ENCODE peak calls at places on chromosome 7, in six cellular contexts. E is omental fat pad, L is mammary epithelial cell, Q is dorsolateral prefrontal cortex, A is astrocyte, O is epithelial cell of esophagus. P is an unnamed sample.

GRCh38 chr7:29326872-29327271 is 132.3 kb downstream of the CHN2 start:
- DNase-seq in O (no peak), L (no peak), A (no peak), E (no peak), Q (no peak), P (no peak)

GRCh38 chr7:86444245-86444644 is 199.5 kb upstream of the GRM3 start:
- DNase-seq in L (no peak), E (no peak), O (no peak), A (no peak), Q (no peak), P (no peak)

GRCh38 chr7:10973942-10974716 is 457 bp downstream of the PHF14 start:
- DNase-seq in L (no peak), Q (peak; percentile 45), O (peak; percentile 35), A (peak; percentile 21), E (no peak), P (no peak)

GRCh38 chr7:2687338-2687869 is 598 bp upstream of the AMZ1 start:
- DNase-seq in E (no peak), A (peak; percentile 55), Q (peak; percentile 71), L (no peak), O (no peak), P (no peak)

GRCh38 chr7:50349963-50350944 is 45.7 kb downstream of the IKZF1 start:
- DNase-seq in Q (no peak), O (no peak), L (no peak), A (no peak), E (no peak), P (no peak)

GRCh38 chr7:141242568-141242967 is 168.7 kb downstream of the TMEM178B start:
- DNase-seq in Q (no peak), E (no peak), L (no peak), O (no peak), A (no peak), P (no peak)

GRCh38 chr7:103793614-103794013 is 195.8 kb downstream of the RELN start:
- DNase-seq in E (no peak), A (no peak), Q (no peak), L (no peak), O (no peak), P (no peak)

GRCh38 chr7:92735707-92736106 is 100.7 kb downstream of the CDK6 start:
- DNase-seq in L (no peak), E (no peak), A (peak; percentile 81), O (no peak), Q (no peak), P (no peak)

GRCh38 chr7:102873470-102874165 is 39.2 kb upstream of the LRRC17 start:
- DNase-seq in Q (no peak), E (no peak), A (no peak), O (no peak), L (peak; percentile 23), P (no peak)

GRCh38 chr7:76512941-76513816 is 2.8 kb downstream of the UPK3B start:
- DNase-seq in A (no peak), E (no peak), O (no peak), L (no peak), Q (no peak), P (no peak)
- TF ChIP-seq CTCF in A (no peak), E (no peak), O (peak; percentile 18), L (peak; percentile 38), Q (no peak), P (no peak)

GRCh38 chr7:112381311-112382091 is 68.8 kb upstream of the IFRD1 start:
- DNase-seq in O (no peak), L (no peak), E (no peak), Q (no peak), A (no peak), P (no peak)

GRCh38 chr7:112386619-112387018 is 63.6 kb upstream of the IFRD1 start:
- DNase-seq in O (no peak), A (no peak), Q (no peak), E (no peak), L (no peak), P (no peak)

DNA sequence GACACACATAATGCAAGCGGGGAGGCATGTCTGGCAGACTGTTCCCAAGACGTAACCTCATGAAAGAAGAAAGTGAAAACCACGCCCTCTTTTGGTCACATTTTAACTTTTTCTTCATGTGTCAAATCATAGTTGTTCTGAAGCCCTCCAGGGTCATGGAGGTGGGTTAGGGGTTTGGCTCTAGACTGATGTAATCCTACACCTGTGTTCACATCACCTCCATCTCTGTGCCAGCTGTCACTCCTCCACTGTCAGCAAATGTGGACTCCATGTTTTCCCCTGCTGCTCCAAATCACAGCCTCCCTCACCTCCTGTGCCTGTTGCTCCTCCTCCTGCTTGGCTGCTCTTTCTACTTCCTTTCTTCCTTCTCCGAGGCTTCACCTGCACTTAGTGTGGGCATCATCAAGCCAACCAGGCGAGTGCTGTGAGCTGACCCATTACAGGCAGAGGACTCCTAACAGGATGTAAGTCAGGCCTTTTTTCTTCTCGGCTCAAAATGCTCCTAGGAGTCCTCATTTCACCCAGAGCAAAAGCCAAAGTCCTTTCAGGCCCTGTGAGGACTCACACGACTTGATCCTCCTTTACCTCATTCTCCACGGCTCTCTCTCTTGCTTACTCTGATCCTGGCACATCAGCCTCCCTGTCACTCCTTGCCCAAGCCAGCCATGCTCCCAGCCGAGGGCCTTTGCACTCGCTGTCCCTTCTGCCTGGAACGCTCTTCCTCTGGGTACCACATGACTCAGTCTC is 66.4 kb upstream of the IFRD1 start:
- DNase-seq in Q (no peak), O (peak; percentile 17), L (no peak), E (no peak), A (no peak), P (no peak)
- TF ChIP-seq CTCF in Q (no peak), O (no peak), L (peak; percentile 1), E (no peak), A (no peak), P (no peak)

GRCh38 chr7:100827330-100828226 is at the start of gene EPHB4:
- DNase-seq in E (peak; percentile 55), A (peak; percentile 80), L (peak; percentile 79), Q (no peak), O (peak; percentile 83), P (peak; percentile 39)

GRCh38 chr7:100824499-100825214 is 2.7 kb downstream of the EPHB4 start:
- DNase-seq in E (no peak), Q (no peak), O (no peak), A (no peak), L (no peak), P (no peak)

GRCh38 chr7:100826546-100827329 is 585 bp downstream of the EPHB4 start:
- DNase-seq in A (no peak), E (no peak), L (peak; percentile 38), O (peak; percentile 24), Q (no peak), P (no peak)

GRCh38 chr7:100825215-100825671 is 2.1 kb downstream of the EPHB4 start:
- DNase-seq in Q (no peak), A (no peak), E (no peak), L (peak; percentile 41), O (peak; percentile 37), P (no peak)

GRCh38 chr7:100825760-100826545 is 1.4 kb downstream of the EPHB4 start:
- DNase-seq in E (no peak), L (peak; percentile 39), Q (no peak), O (peak; percentile 50), A (peak; percentile 26), P (no peak)
- TF ChIP-seq CTCF in E (no peak), L (peak; percentile 48), Q (no peak), O (peak; percentile 34), A (peak; percentile 24), P (no peak)

GRCh38 chr7:234712-235553 is 42.6 kb downstream of the FAM20C start:
- DNase-seq in E (no peak), A (no peak), Q (no peak), L (peak; percentile 29), O (peak; percentile 65), P (no peak)

GRCh38 chr7:235576-236395 is 43.4 kb downstream of the FAM20C start:
- DNase-seq in Q (no peak), A (no peak), L (no peak), E (no peak), O (no peak), P (no peak)

GRCh38 chr7:233456-234035 is 41.2 kb downstream of the FAM20C start:
- DNase-seq in Q (no peak), L (no peak), A (no peak), O (no peak), E (no peak), P (no peak)

GRCh38 chr7:232571-233455 is 40.4 kb downstream of the FAM20C start:
- DNase-seq in L (no peak), Q (no peak), A (peak; percentile 74), O (no peak), E (no peak), P (no peak)

DNA sequence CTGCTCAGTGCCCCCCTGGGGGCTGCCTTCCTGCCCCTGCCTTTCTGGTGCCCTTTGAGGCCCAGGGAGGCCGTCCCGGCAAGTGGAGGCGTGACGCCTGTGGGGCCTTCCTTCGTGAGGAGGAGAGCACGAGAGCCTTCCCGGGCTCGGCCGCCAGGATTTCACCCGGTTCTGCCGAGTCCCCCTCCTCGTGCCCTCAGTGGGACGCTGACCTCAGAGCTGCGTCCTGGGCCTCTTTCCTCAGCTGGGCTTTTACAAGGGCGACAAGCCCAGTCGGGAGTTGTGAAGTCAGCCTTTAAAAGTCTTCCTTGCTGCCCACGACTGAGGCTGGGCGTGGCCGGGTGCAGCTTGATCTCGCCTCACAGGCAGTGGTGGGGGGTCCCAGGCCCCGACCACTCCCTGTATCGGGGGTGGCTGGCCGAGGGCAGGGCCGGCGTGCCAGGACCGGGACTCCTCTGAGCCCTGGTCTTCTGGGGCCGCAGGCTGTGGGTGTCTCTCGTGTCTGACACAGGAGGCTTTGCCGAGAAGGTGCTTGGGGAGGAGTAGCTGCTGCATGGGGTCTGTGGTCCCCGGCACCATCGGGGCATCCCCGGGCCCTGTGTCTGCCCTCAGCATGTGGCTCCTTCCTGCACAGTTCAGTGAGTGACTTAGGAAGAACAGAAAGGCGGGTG is 41.8 kb downstream of the FAM20C start:
- DNase-seq in L (no peak), O (no peak), Q (no peak), E (no peak), A (no peak), P (peak; percentile 36)
- TF ChIP-seq CTCF in L (no peak), O (no peak), Q (no peak), E (no peak), A (no peak), P (no peak)

GRCh38 chr7:129401228-129401967 is 32.8 kb upstream of the STRIP2 start:
- DNase-seq in O (peak; percentile 38), E (no peak), A (no peak), L (peak; percentile 7), Q (no peak), P (no peak)

GRCh38 chr7:129405527-129405926 is 28.7 kb upstream of the STRIP2 start:
- DNase-seq in A (no peak), L (no peak), E (no peak), Q (no peak), O (no peak), P (no peak)

GRCh38 chr7:129401968-129402860 is 32.0 kb upstream of the STRIP2 start:
- DNase-seq in A (no peak), E (no peak), O (peak; percentile 19), Q (no peak), L (no peak), P (no peak)
- TF ChIP-seq CTCF in A (no peak), E (no peak), O (peak; percentile 26), Q (no peak), L (peak; percentile 25), P (no peak)

GRCh38 chr7:19665399-19666008 is 43.3 kb downstream of the POLR1F start:
- DNase-seq in Q (no peak), A (peak; percentile 13), E (no peak), O (peak; percentile 50), L (peak; percentile 11), P (no peak)
- TF ChIP-seq CTCF in Q (peak; percentile 67), A (peak; percentile 46), E (no peak), O (peak; percentile 46), L (peak; percentile 64), P (peak; percentile 60)

GRCh38 chr7:101869026-101869900 is 51.8 kb downstream of the CUX1 start:
- DNase-seq in E (no peak), A (no peak), Q (no peak), O (no peak), L (no peak), P (no peak)
- TF ChIP-seq CTCF in E (no peak), A (no peak), Q (no peak), O (no peak), L (no peak), P (no peak)

GRCh38 chr7:42117201-42117600 is 119.8 kb downstream of the GLI3 start:
- DNase-seq in Q (no peak), O (peak; percentile 53), A (no peak), E (no peak), L (no peak), P (no peak)
- TF ChIP-seq CTCF in Q (no peak), O (no peak), A (no peak), E (no peak), L (no peak), P (no peak)